ENCODE peak calls at places on chromosome 10, in five cellular contexts. S is T follicular helper cell; L is stimulated activated CD8-positive, alpha-beta memory T cell treated with anti-CD3 and anti-CD28 coated beads, Interleukin-4, amount 100 ng/mL, for 48 hours; T is Panc1; O is GM23338. B is an unnamed sample.

GRCh38 chr10:57880441-57881301 is 387.0 kb downstream of the IPMK start:
- DNase-seq in S (no peak), L (no peak), T (no peak), O (no peak), B (no peak)

GRCh38 chr10:26733750-26734568 is 36.5 kb downstream of the PDSS1 start:
- DNase-seq in S (no peak), L (no peak), T (no peak), O (peak), B (peak)

GRCh38 chr10:132788180-132788830 is 2.4 kb upstream of the NKX6-2 start:
- DNase-seq in S (no peak), L (no peak), T (no peak), O (peak), B (peak)

GRCh38 chr10:105770813-105771212 is 1129.7 kb downstream of the SORCS3 start:
- DNase-seq in S (no peak), L (no peak), T (no peak), O (no peak), B (peak)

GRCh38 chr10:120574986-120575385 is 118.0 kb downstream of the PLPP4 start:
- DNase-seq in S (no peak), L (no peak), T (no peak), O (no peak), B (no peak)

GRCh38 chr10:99698504-99699080 is 33.3 kb downstream of the COX15 start:
- DNase-seq in S (no peak), L (no peak), T (no peak), O (no peak), B (no peak)

GRCh38 chr10:112209534-112210200 is 26.1 kb upstream of the GPAM start:
- DNase-seq in S (no peak), L (no peak), T (no peak), O (no peak), B (no peak)

GRCh38 chr10:117175215-117175900 is 21.9 kb upstream of the KCNK18 start:
- DNase-seq in S (no peak), L (peak), T (no peak), O (peak), B (no peak)

GRCh38 chr10:114576716-114577115 is 81.4 kb downstream of the ABLIM1 start:
- DNase-seq in S (no peak), L (no peak), T (no peak), O (no peak), B (no peak)

GRCh38 chr10:132684164-132684891 is 101.6 kb downstream of the NKX6-2 start:
- DNase-seq in S (no peak), L (peak), T (peak), O (no peak), B (no peak)

GRCh38 chr10:124242791-124243190 is 149.4 kb upstream of the CHST15 start:
- DNase-seq in S (no peak), L (no peak), T (no peak), O (no peak), B (no peak)

GRCh38 chr10:97274828-97275227 is 17.6 kb downstream of the ARHGAP19 start:
- DNase-seq in S (no peak), L (no peak), T (no peak), O (no peak), B (no peak)

GRCh38 chr10:78555128-78555527 is 513.6 kb upstream of the ZMIZ1 start:
- DNase-seq in S (no peak), L (no peak), T (no peak), O (no peak), B (no peak)

GRCh38 chr10:13089345-13089744 is 10.6 kb upstream of the OPTN start:
- DNase-seq in S (no peak), L (no peak), T (no peak), O (no peak), B (no peak)

GRCh38 chr10:338176-339037 is 203.2 kb downstream of the ZMYND11 start:
- DNase-seq in S (no peak), L (no peak), T (peak), O (no peak), B (no peak)

GRCh38 chr10:127939786-127940330 is 33.0 kb downstream of the PTPRE start:
- DNase-seq in S (no peak), L (no peak), T (no peak), O (no peak), B (no peak)

GRCh38 chr10:34047389-34047788 is 712.9 kb upstream of the NRP1 start:
- DNase-seq in S (no peak), L (no peak), T (no peak), O (no peak), B (no peak)

GRCh38 chr10:114042895-114043531 is 653 bp upstream of the ADRB1 start:
- DNase-seq in S (no peak), L (peak), T (no peak), O (peak), B (peak)

GRCh38 chr10:101631821-101632475 is 43.8 kb downstream of the DPCD start:
- DNase-seq in S (no peak), L (no peak), T (no peak), O (no peak), B (no peak)

GRCh38 chr10:36096571-36096970 is 454.5 kb upstream of the FZD8 start:
- DNase-seq in S (no peak), L (no peak), T (no peak), O (no peak), B (no peak)

GRCh38 chr10:125415964-125416363 is 255.6 kb upstream of the CTBP2 start:
- DNase-seq in S (no peak), L (no peak), T (no peak), O (no peak), B (no peak)

GRCh38 chr10:112525215-112525614 is 78.2 kb downstream of the VTI1A start:
- DNase-seq in S (no peak), L (no peak), T (no peak), O (no peak), B (no peak)

GRCh38 chr10:5155951-5156350 is 29.0 kb downstream of the AKR1C8 start:
- DNase-seq in S (no peak), L (no peak), T (no peak), O (no peak), B (no peak)

GRCh38 chr10:94777886-94778458 is 15.5 kb downstream of the CYP2C19 start:
- DNase-seq in S (no peak), L (no peak), T (no peak), O (no peak), B (no peak)

GRCh38 chr10:94002156-94002555 is 8.4 kb downstream of the PLCE1 start:
- DNase-seq in S (no peak), L (no peak), T (no peak), O (no peak), B (no peak)

GRCh38 chr10:71078454-71079145 is 133.8 kb upstream of the UNC5B start:
- DNase-seq in S (no peak), L (peak), T (no peak), O (no peak), B (no peak)

GRCh38 chr10:79242620-79243152 is 104.6 kb upstream of the PPIF start:
- DNase-seq in S (peak), L (peak), T (no peak), O (peak), B (peak)

GRCh38 chr10:72087392-72087968 is 871 bp downstream of the SPOCK2 start:
- DNase-seq in S (peak), L (peak), T (no peak), O (peak), B (peak)

GRCh38 chr10:34311679-34312078 is 503.4 kb downstream of the PARD3 start:
- DNase-seq in S (no peak), L (no peak), T (no peak), O (no peak), B (no peak)

GRCh38 chr10:35684625-35685024 is 42.5 kb upstream of the FZD8 start:
- DNase-seq in S (no peak), L (no peak), T (no peak), O (peak), B (peak)